ENCODE peak calls at places on chromosomes 2 and 18, in four cellular contexts. Y is BJ, F is mesothelial cell of epicardium, N is psoas muscle. X is an unnamed sample.

GRCh38 chr2:54208364-54209240 is 47.4 kb downstream of the TSPYL6 start:
- DNase-seq in Y (peak; percentile 39), F (no peak), N (no peak), X (no peak)

GRCh38 chr2:164542584-164543021 is 78.7 kb downstream of the GRB14 start:
- DNase-seq in Y (peak; percentile 30), F (no peak), N (no peak), X (no peak)

GRCh38 chr18:51048190-51048589 is 18.2 kb downstream of the SMAD4 start:
- DNase-seq in Y (no peak), F (no peak), N (no peak), X (no peak)

GRCh38 chr18:45063246-45064038 is 382.8 kb downstream of the SETBP1 start:
- DNase-seq in Y (no peak), F (no peak), N (no peak), X (no peak)

GRCh38 chr2:166031054-166031453 is 77.5 kb upstream of the TTC21B start:
- DNase-seq in Y (no peak), F (no peak), N (no peak), X (no peak)

GRCh38 chr2:44952143-44952805 is 10.8 kb downstream of the SIX3 start:
- DNase-seq in Y (no peak), F (no peak), N (peak; percentile 59), X (peak; percentile 62)

GRCh38 chr2:165871025-165871424 is 77.0 kb upstream of the GALNT3 start:
- DNase-seq in Y (no peak), F (no peak), N (no peak), X (no peak)

GRCh38 chr2:141601511-141602152 is 529.2 kb downstream of the LRP1B start:
- DNase-seq in Y (no peak), F (no peak), N (no peak), X (no peak)

GRCh38 chr18:76524900-76525698 is 30.1 kb upstream of the ZNF516 start:
- DNase-seq in Y (no peak), F (no peak), N (no peak), X (no peak)

GRCh38 chr18:79575891-79576685 is 103.5 kb upstream of the CTDP1 start:
- DNase-seq in Y (peak; percentile 16), F (peak; percentile 24), N (peak; percentile 35), X (no peak)

GRCh38 chr2:20015482-20016083 is 3.1 kb upstream of the MATN3 start:
- DNase-seq in Y (no peak), F (no peak), N (no peak), X (no peak)

GRCh38 chr2:234368861-234369261 is 128.0 kb downstream of the ARL4C start:
- DNase-seq in Y (peak; percentile 32), F (no peak), N (no peak), X (no peak)

GRCh38 chr2:46495347-46496030 is 16.1 kb downstream of the TMEM247 start:
- DNase-seq in Y (no peak), F (no peak), N (no peak), X (no peak)

GRCh38 chr2:218694405-218695145 is 16.1 kb upstream of the TTLL4 start:
- DNase-seq in Y (no peak), F (no peak), N (no peak), X (no peak)

GRCh38 chr18:41745166-41746049 is 209.6 kb upstream of the PIK3C3 start:
- DNase-seq in Y (no peak), F (peak; percentile 37), N (peak; percentile 15), X (peak; percentile 41)

GRCh38 chr2:102619414-102620319 is at the start of gene SLC9A2:
- DNase-seq in Y (no peak), F (no peak), N (peak; percentile 47), X (peak; percentile 57)

GRCh38 chr18:44802508-44802907 is 121.8 kb downstream of the SETBP1 start:
- DNase-seq in Y (no peak), F (no peak), N (no peak), X (no peak)

GRCh38 chr2:651961-652373 is 25.2 kb downstream of the TMEM18 start:
- DNase-seq in Y (no peak), F (no peak), N (no peak), X (no peak)

GRCh38 chr18:78739843-78740677 is 239.6 kb upstream of the SALL3 start:
- DNase-seq in Y (no peak), F (no peak), N (no peak), X (no peak)

GRCh38 chr18:37426536-37427080 is 139.0 kb downstream of the CELF4 start:
- DNase-seq in Y (no peak), F (no peak), N (no peak), X (no peak)

GRCh38 chr2:109208071-109208950 is 79.3 kb downstream of the SH3RF3 start:
- DNase-seq in Y (peak; percentile 79), F (no peak), N (no peak), X (no peak)

GRCh38 chr2:65232636-65233035 is 5.0 kb downstream of the ACTR2 start:
- DNase-seq in Y (no peak), F (no peak), N (no peak), X (no peak)

GRCh38 chr2:45014016-45014702 is 4.9 kb upstream of the SIX2 start:
- DNase-seq in Y (no peak), F (no peak), N (peak; percentile 82), X (peak; percentile 68)

GRCh38 chr2:44549099-44549471 is 187.3 kb downstream of the CAMKMT start:
- DNase-seq in Y (peak; percentile 63), F (no peak), N (no peak), X (no peak)

GRCh38 chr18:79510046-79510685 is 114.4 kb downstream of the NFATC1 start:
- DNase-seq in Y (no peak), F (no peak), N (no peak), X (no peak)

GRCh38 chr2:150374562-150374961 is 112.9 kb downstream of the RND3 start:
- DNase-seq in Y (no peak), F (no peak), N (no peak), X (no peak)

GRCh38 chr2:39683022-39683699 is 17.4 kb downstream of the TMEM178A start:
- DNase-seq in Y (no peak), F (no peak), N (no peak), X (no peak)

GRCh38 chr18:36314098-36314497 is 16.6 kb downstream of the FHOD3 start:
- DNase-seq in Y (no peak), F (no peak), N (peak; percentile 57), X (no peak)

GRCh38 chr2:105840933-105841332 is 96.2 kb downstream of the NCK2 start:
- DNase-seq in Y (no peak), F (no peak), N (no peak), X (no peak)

DNA sequence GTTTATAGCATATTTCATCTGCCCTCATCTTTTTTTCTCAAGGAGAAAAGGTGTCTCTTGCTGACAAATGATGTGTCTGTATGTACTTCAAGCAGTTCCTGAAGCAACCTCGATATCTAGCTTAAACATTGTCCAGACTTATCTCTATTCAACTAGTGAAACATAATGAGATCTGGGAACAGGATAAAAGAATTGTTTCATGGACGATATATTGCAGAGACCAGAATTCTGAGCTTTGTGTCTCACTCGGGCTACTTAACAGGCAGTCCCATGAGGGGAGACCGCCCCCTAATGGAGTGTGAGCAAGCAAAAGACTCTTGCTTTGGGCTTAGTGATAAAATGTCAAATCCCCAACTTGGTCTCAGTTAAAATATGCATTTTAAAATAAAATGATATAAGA is 929.2 kb upstream of the SOX11 start:
- DNase-seq in Y (no peak), F (peak; percentile 37), N (no peak), X (peak; percentile 33)
- TF ChIP-seq CTCF in Y (no peak), F (peak; percentile 55), N (no peak), X (peak; percentile 78)

GRCh38 chr18:46624127-46624526 is 32.9 kb downstream of the LOXHD1 start:
- DNase-seq in Y (no peak), F (no peak), N (no peak), X (no peak)

GRCh38 chr18:46621871-46622270 is 35.1 kb downstream of the LOXHD1 start:
- DNase-seq in Y (no peak), F (no peak), N (no peak), X (no peak)

GRCh38 chr18:46622451-46622850 is 34.6 kb downstream of the LOXHD1 start:
- DNase-seq in Y (no peak), F (no peak), N (no peak), X (no peak)

GRCh38 chr18:46623541-46623940 is 33.5 kb downstream of the LOXHD1 start:
- DNase-seq in Y (no peak), F (no peak), N (no peak), X (no peak)

DNA sequence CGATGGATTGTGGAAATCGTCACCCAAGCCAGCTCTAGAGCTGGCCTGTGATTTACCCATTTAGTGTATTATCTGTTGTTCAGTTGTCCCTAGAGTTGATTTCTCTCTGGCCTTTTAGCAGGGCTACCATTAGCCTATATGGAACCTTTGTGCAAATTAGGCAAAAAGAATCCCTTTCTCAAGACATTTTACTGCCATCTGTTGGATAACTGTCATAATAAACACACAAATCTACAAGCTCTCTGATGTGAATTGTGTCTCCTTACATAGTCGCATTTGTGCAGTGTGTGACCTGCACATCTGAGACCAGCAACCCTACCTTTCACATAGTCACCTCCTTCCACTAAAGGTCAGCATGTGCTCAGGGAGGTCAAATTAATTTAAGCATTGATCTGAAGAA is 34.0 kb downstream of the LOXHD1 start:
- DNase-seq in Y (no peak), F (no peak), N (no peak), X (no peak)
- TF ChIP-seq CTCF in Y (no peak), F (no peak), N (no peak), X (no peak)

GRCh38 chr2:160292225-160292624 is 92.2 kb upstream of the ITGB6 start:
- DNase-seq in Y (no peak), F (no peak), N (no peak), X (no peak)
- TF ChIP-seq CTCF in Y (no peak), F (no peak), N (no peak), X (no peak)

GRCh38 chr2:120312861-120313694 is 32.9 kb upstream of the INHBB start:
- DNase-seq in Y (peak; percentile 22), F (peak; percentile 49), N (peak; percentile 80), X (peak; percentile 64)
- TF ChIP-seq CTCF in Y (peak; percentile 95), F (peak; percentile 85), N (peak; percentile 82), X (peak; percentile 92)

GRCh38 chr2:68772109-68772508 is 37.5 kb downstream of the ARHGAP25 start:
- DNase-seq in Y (no peak), F (no peak), N (no peak), X (no peak)

GRCh38 chr2:68774569-68775271 is 40.1 kb downstream of the ARHGAP25 start:
- DNase-seq in Y (no peak), F (no peak), N (peak; percentile 61), X (no peak)

GRCh38 chr2:68779595-68779994 is 45.0 kb downstream of the ARHGAP25 start:
- DNase-seq in Y (no peak), F (no peak), N (no peak), X (no peak)

GRCh38 chr2:68775272-68775847 is 40.7 kb downstream of the ARHGAP25 start:
- DNase-seq in Y (no peak), F (no peak), N (no peak), X (no peak)

GRCh38 chr2:68776124-68776523 is 41.5 kb downstream of the ARHGAP25 start:
- DNase-seq in Y (no peak), F (no peak), N (no peak), X (no peak)
- TF ChIP-seq CTCF in Y (no peak), F (no peak), N (no peak), X (no peak)

X was measured in progenitor cell of endocrine pancreas.